ENCODE peak calls at places on chromosomes 4 and X, in four cellular contexts. T is mesenchymal stem cell, C is IMR-90, J is H1. A is an unnamed sample. For H3K79me1, the result is how much of the 10 kb centered on the place peaks cover.

GRCh38 chr4:135073389-135073788 is 871.8 kb upstream of the PABPC4L start:
- DNase-seq in T (no peak), J (no peak), C (no peak), A (no peak)

GRCh38 chrX:20383487-20383886 is 116.8 kb upstream of the RPS6KA3 start:
- DNase-seq in T (no peak), J (no peak), C (no peak), A (no peak)

GRCh38 chr4:37604464-37604863 is 81.7 kb downstream of the RELL1 start:
- DNase-seq in J (no peak), T (peak), C (peak), A (no peak)

GRCh38 chr4:78058591-78059523 is 1.7 kb downstream of the FRAS1 start:
- DNase-seq in J (peak), C (no peak), T (peak), A (peak)

GRCh38 chrX:39164212-39164611 is 363.0 kb downstream of the MID1IP1 start:
- DNase-seq in J (no peak), T (no peak), C (no peak), A (no peak)

GRCh38 chr4:33086351-33086900 is 2366.3 kb downstream of the PCDH7 start:
- DNase-seq in J (no peak), C (no peak), T (no peak), A (no peak)

GRCh38 chr4:3677671-3678070 is 88.5 kb upstream of the ADRA2C start:
- DNase-seq in T (no peak), J (no peak), C (no peak), A (no peak)

GRCh38 chr4:13243152-13243551 is 241.0 kb downstream of the RAB28 start:
- DNase-seq in T (no peak), J (no peak), C (no peak), A (no peak)

GRCh38 chr4:119303587-119304305 is 18.2 kb downstream of the FABP2 start:
- DNase-seq in J (no peak), T (no peak), C (no peak), A (no peak)

GRCh38 chr4:41167191-41167590 is 47.2 kb downstream of the APBB2 start:
- DNase-seq in J (no peak), C (no peak), T (no peak), A (no peak)

GRCh38 chrX:73239242-73239641 is 24.6 kb upstream of the NAP1L2 start:
- DNase-seq in T (no peak), C (no peak), J (no peak), A (peak)

GRCh38 chr4:36173923-36174322 is 70.4 kb downstream of the ARAP2 start:
- DNase-seq in J (no peak), C (peak), T (no peak), A (no peak)

GRCh38 chrX:136028383-136028984 is 43.2 kb downstream of the SLC9A6 start:
- DNase-seq in T (peak), J (no peak), C (peak), A (no peak)

GRCh38 chrX:103052625-103053024 is 11.3 kb downstream of the BEX1 start:
- DNase-seq in J (no peak), C (no peak), T (no peak), A (no peak)

GRCh38 chrX:2432298-2432863 is 68.4 kb downstream of the DHRSX start:
- DNase-seq in C (no peak), J (no peak), T (no peak), A (no peak)

GRCh38 chr4:109078724-109079123 is 223.7 kb downstream of the COL25A1 start:
- DNase-seq in C (peak), J (no peak), T (peak), A (no peak)

GRCh38 chrX:85051627-85052026 is 48.0 kb downstream of the APOOL start:
- DNase-seq in T (no peak), J (no peak), C (no peak), A (no peak)

GRCh38 chr4:156686120-156686519 is 285.5 kb downstream of the PDGFC start:
- DNase-seq in J (no peak), C (peak), T (peak), A (no peak)

GRCh38 chr4:75169020-75169814 is 236.3 kb downstream of the PARM1 start:
- DNase-seq in T (no peak), J (no peak), C (no peak), A (no peak)

GRCh38 chrX:30586516-30586915 is 8.9 kb upstream of the TASL start:
- DNase-seq in J (no peak), T (no peak), C (no peak), A (no peak)

GRCh38 chrX:107773206-107773605 is 2.4 kb downstream of the TSC22D3 start:
- DNase-seq in C (no peak), T (no peak), J (no peak), A (peak)

GRCh38 chr4:46850026-46850425 is 59.0 kb downstream of the COX7B2 start:
- DNase-seq in J (no peak), C (no peak), T (no peak), A (no peak)

GRCh38 chrX:10022273-10022541 is 55.0 kb downstream of the CLDN34 start:
- DNase-seq in C (no peak), T (no peak), J (no peak), A (no peak)

GRCh38 chr4:122960298-122960985 is 38.0 kb upstream of the NUDT6 start:
- DNase-seq in J (no peak), C (peak), T (peak), A (no peak)

GRCh38 chrX:13092455-13092941 is 48.1 kb upstream of the FAM9C start:
- DNase-seq in J (no peak), T (no peak), C (no peak), A (no peak)

GRCh38 chrX:108309144-108309543 is 129.1 kb downstream of the COL4A6 start:
- DNase-seq in J (no peak), C (peak), T (peak), A (no peak)

GRCh38 chr4:137861682-137862081 is 329.4 kb upstream of the PCDH18 start:
- DNase-seq in J (no peak), C (peak), T (peak), A (no peak)

GRCh38 chr4:145804134-145804533 is 124.2 kb downstream of the C4orf51 start:
- DNase-seq in C (peak), T (peak), J (no peak), A (no peak)

GRCh38 chrX:47936224-47936939 is 67.4 kb downstream of the ZNF182 start:
- DNase-seq in T (no peak), C (no peak), J (no peak), A (no peak)

GRCh38 chr4:184911310-184911709 is 85.5 kb upstream of the ACSL1 start:
- DNase-seq in T (no peak), J (no peak), C (peak), A (no peak)

GRCh38 chrX:151359931-151360871 is 36.8 kb upstream of the VMA21 start:
- DNase-seq in C (no peak), T (peak), J (peak), A (peak)

GRCh38 chr4:163523791-163524365 is 29.4 kb downstream of the TMA16 start:
- DNase-seq in J (no peak), C (no peak), T (no peak), A (no peak)

GRCh38 chrX:49071877-49072711 is 1.7 kb downstream of the PRAF2 start:
- DNase-seq in T (no peak), C (peak), J (peak), A (peak)

DNA sequence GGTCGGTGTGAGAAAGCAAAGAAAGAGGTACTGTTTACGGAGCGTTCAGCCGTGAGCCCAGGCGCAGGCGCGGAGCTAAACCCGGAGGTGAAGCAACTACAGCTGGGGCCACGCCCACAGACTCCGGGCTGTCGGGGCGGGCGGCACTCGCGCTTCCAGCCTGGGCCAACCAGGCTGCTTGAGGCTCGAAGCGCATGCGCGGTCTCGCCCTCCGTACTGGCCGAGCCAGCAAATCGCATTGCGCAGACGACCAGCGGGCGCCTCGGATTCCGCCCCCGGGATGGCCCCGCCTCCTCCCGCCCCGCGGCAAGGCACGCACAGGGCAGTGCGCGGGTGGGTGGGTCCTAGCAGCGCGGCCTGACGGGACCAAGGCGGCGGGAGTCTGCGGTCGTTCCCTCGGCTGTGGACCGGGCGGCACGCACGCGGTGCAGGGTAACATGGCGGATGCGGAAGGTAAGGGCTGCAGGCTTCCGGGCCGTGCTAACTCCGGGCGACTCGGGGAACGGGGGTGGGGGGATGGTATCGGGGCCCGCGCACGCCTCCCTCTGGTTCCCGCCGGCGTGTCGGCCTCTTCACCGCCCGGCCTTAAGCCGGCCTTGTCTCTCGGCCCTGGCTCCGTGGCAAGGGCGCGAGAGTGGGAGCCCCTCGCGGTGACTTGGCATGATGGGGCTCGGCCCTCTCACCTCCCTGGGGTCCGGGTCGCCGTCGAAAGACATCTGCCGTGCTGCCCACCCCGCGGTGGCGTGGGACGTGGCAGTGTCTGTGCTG is at the start of gene DKC1:
- DNase-seq in T (peak), J (peak), C (peak), A (peak)
- H4K91ac ChIP-seq in T (no peak), J (peak), C (peak), A (no peak)

GRCh38 chr4:48738856-48739255 is 41.2 kb downstream of the FRYL start:
- DNase-seq in J (no peak), C (no peak), T (no peak), A (no peak)
- H2BK5ac ChIP-seq in J (no peak), C (no peak), T (no peak), A (no peak)

GRCh38 chr4:722181-722725 is 16.6 kb downstream of the PCGF3 start:
- DNase-seq in C (no peak), J (no peak), T (no peak), A (no peak)
- H3K79me1 ChIP-seq in C (half or more), J (under half), T (under half), A (under half)

GRCh38 chr4:176321589-176321988 is 1.8 kb downstream of the SPCS3 start:
- DNase-seq in C (no peak), J (no peak), T (no peak), A (no peak)

GRCh38 chr4:176319237-176319703 is 496 bp upstream of the SPCS3 start:
- DNase-seq in J (no peak), T (no peak), C (no peak), A (no peak)

GRCh38 chr4:176319704-176320339 is at the start of gene SPCS3:
- DNase-seq in C (peak), J (peak), T (peak), A (peak)

GRCh38 chr4:176320976-176321361 is 1.2 kb downstream of the SPCS3 start:
- DNase-seq in T (peak), J (no peak), C (no peak), A (no peak)

GRCh38 chr4:176320340-176320975 is 692 bp downstream of the SPCS3 start:
- DNase-seq in J (peak), C (peak), T (peak), A (peak)
- H4K91ac ChIP-seq in J (no peak), C (peak), T (peak), A (no peak)

DNA sequence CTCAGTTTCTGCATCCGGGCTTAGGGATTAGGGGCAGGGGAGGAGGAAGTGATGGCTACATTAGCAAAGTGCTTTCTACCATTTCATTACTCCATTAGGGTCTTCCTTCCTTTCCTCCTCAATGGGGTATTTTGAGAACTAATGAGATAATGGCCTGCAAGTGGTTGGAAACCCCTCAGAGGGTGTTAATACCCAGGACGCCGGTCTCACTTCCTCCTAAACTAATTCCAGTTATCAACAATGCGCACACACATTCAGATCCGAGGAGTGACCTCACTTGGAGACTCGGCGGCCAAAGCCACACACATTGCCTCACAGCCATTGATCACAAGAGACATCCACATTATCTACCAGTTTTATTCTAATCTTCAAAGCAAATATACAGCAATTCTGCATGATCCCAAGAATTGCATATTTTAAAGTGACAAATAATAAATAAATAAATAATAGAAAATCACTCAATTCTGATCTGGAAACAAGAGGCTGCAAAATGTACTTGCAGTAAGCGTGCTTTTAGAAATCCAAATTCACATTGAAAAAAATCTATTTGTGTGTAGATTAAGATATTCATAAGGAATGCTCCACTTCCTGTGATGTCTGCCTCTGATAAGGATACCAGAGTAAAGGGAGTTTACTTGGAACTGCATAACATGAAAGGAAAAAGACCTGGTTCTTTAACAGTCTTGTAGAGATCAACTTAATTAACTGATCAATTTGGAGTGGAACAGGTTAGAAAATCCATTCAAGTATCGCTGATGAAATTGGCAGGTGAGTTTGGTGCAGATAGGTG is 329.1 kb downstream of the FBXW7 start:
- DNase-seq in C (no peak), J (no peak), T (peak), A (no peak)
- H2BK5ac ChIP-seq in C (no peak), J (no peak), T (no peak), A (no peak)

GRCh38 chr4:722851-723360 is 17.3 kb downstream of the PCGF3 start:
- DNase-seq in C (no peak), T (no peak), J (no peak), A (no peak)
- H3K79me1 ChIP-seq in C (half or more), T (under half), J (under half), A (under half)

DNA sequence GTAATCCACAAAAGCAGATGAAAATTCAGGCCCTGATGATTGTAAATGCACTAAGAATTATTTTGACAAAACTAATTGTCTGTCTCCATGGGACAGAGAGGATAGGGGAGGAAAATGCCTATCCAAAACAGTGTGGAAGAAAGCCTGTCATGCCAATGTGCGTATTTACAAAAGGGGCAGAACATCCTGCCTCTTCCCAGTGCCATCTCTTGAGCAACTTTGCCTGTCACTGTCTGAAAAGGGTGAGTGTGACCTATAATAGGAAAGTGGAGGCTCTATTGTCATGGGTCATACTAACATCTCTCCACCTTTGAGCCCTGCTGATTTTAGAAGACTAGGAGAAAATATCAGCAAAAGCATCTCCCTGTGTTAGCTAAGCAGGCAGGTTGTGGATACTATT is 264.1 kb downstream of the UNC5C start:
- DNase-seq in T (no peak), J (no peak), C (no peak), A (no peak)
- H4K91ac ChIP-seq in T (no peak), J (no peak), C (no peak), A (no peak)

GRCh38 chr4:139562067-139562684 is 6.2 kb upstream of the SETD7 start:
- DNase-seq in J (no peak), T (no peak), C (no peak), A (no peak)
- H2BK5ac ChIP-seq in J (no peak), T (no peak), C (no peak), A (no peak)

DNA sequence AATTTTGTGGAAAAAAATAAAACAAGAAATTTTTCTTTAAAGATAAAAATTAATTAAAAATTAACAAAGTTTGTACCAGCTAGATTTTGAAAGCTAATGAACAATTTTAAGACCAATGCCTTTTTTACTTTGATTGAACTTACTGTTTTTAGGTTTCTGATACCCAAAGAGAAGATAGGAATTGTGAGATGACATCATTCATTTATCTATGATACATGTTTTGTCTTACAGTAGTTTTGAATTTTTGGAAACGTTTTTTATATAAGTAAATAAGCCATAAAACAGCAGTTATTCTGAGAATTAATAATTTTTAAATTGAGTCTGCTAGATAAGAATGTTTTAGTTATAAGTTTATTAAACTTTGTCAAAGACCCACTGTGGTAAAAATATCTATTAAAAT is 65.0 kb upstream of the GPR174 start:
- DNase-seq in J (no peak), T (no peak), C (no peak), A (no peak)
- H3K79me1 ChIP-seq in J (under half), T (under half), C (under half), A (under half)

A was measured in H9.